ENCODE peak calls at places on chromosomes 16 and 17, in seven cellular contexts. H, F, V, Q, S, W and L are unnamed samples.

GRCh38 chr17:42775534-42776098 is 2.4 kb downstream of the VPS25 start:
- DNase-seq in H (no peak), F (no peak), V (no peak), Q (no peak), S (no peak), W (no peak), L (no peak)

GRCh38 chr17:76438906-76439305 is 14.0 kb downstream of the UBE2O start:
- DNase-seq in H (no peak), F (no peak), V (no peak), Q (no peak), S (no peak), W (no peak), L (no peak)

GRCh38 chr16:11682655-11683096 is 14.4 kb downstream of the SNN start:
- DNase-seq in H (no peak), F (no peak), V (no peak), Q (no peak), S (peak), W (no peak), L (no peak)

GRCh38 chr17:76234354-76234679 is 6.0 kb downstream of the RNF157 start:
- DNase-seq in H (peak), F (no peak), V (no peak), Q (no peak), S (no peak), W (no peak), L (no peak)

GRCh38 chr16:15618392-15618791 is 24.6 kb downstream of the MARF1 start:
- DNase-seq in H (no peak), F (no peak), V (no peak), Q (no peak), S (no peak), W (no peak), L (no peak)

GRCh38 chr16:84603115-84603816 is 14.6 kb downstream of the COTL1 start:
- DNase-seq in H (peak), F (peak), V (no peak), Q (no peak), S (no peak), W (no peak), L (no peak)

GRCh38 chr17:47325176-47325575 is 1.4 kb downstream of the EFCAB13 start:
- DNase-seq in H (no peak), F (no peak), V (no peak), Q (no peak), S (no peak), W (no peak), L (no peak)

GRCh38 chr16:7086842-7087616 is 245.6 kb upstream of the RBFOX1 start:
- DNase-seq in H (no peak), F (no peak), V (no peak), Q (no peak), S (peak), W (peak), L (peak)

GRCh38 chr16:84948855-84949610 is 62.3 kb downstream of the ZDHHC7 start:
- DNase-seq in H (no peak), F (no peak), V (no peak), Q (no peak), S (no peak), W (no peak), L (no peak)

GRCh38 chr16:77191259-77191969 is 424 bp downstream of the MON1B start:
- DNase-seq in H (peak), F (no peak), V (peak), Q (peak), S (peak), W (no peak), L (no peak)

GRCh38 chr16:35188288-35189155 is 1729.1 kb downstream of the TP53TG3F start:
- DNase-seq in H (no peak), F (no peak), V (no peak), Q (no peak), S (no peak), W (no peak), L (peak)

GRCh38 chr16:12207939-12208338 is 231.4 kb downstream of the SNX29 start:
- DNase-seq in H (no peak), F (no peak), V (no peak), Q (no peak), S (no peak), W (no peak), L (no peak)

GRCh38 chr17:33676444-33676843 is 383.3 kb upstream of the ASIC2 start:
- DNase-seq in H (no peak), F (no peak), V (no peak), Q (no peak), S (no peak), W (no peak), L (no peak)

GRCh38 chr16:27600386-27600785 is 50.4 kb downstream of the KATNIP start:
- DNase-seq in H (no peak), F (no peak), V (no peak), Q (no peak), S (no peak), W (no peak), L (no peak)

GRCh38 chr16:79408355-79408754 is 192.2 kb downstream of the MAF start:
- DNase-seq in H (no peak), F (no peak), V (no peak), Q (no peak), S (no peak), W (no peak), L (no peak)

GRCh38 chr17:3602499-3602898 is 6.7 kb downstream of the TRPV1 start:
- DNase-seq in H (no peak), F (no peak), V (no peak), Q (no peak), S (peak), W (no peak), L (no peak)

GRCh38 chr17:64092952-64093451 is 36.9 kb downstream of the ERN1 start:
- DNase-seq in H (no peak), F (no peak), V (no peak), Q (no peak), S (no peak), W (no peak), L (no peak)

GRCh38 chr16:4667203-4667983 is 26.0 kb upstream of the NUDT16L1 start:
- DNase-seq in H (no peak), F (no peak), V (no peak), Q (no peak), S (no peak), W (no peak), L (no peak)

GRCh38 chr17:31571124-31571892 is 179.8 kb downstream of the RAB11FIP4 start:
- DNase-seq in H (no peak), F (no peak), V (no peak), Q (no peak), S (no peak), W (no peak), L (no peak)

GRCh38 chr16:67648088-67648763 is 3.3 kb downstream of the CARMIL2 start:
- DNase-seq in H (no peak), F (peak), V (no peak), Q (no peak), S (no peak), W (no peak), L (no peak)

GRCh38 chr17:4663711-4664110 is 22.2 kb upstream of the ALOX15 start:
- DNase-seq in H (no peak), F (no peak), V (no peak), Q (no peak), S (no peak), W (no peak), L (no peak)

GRCh38 chr17:50916026-50916707 is 50.0 kb upstream of the TOB1 start:
- DNase-seq in H (peak), F (no peak), V (no peak), Q (no peak), S (no peak), W (no peak), L (no peak)

GRCh38 chr16:70695351-70696070 is 9.7 kb upstream of the MTSS2 start:
- DNase-seq in H (no peak), F (peak), V (no peak), Q (no peak), S (no peak), W (no peak), L (no peak)

GRCh38 chr17:35766903-35767510 is 6.3 kb downstream of the C17orf50 start:
- DNase-seq in H (no peak), F (peak), V (no peak), Q (no peak), S (peak), W (no peak), L (no peak)

GRCh38 chr16:1181715-1182671 is 29.1 kb downstream of the CACNA1H start:
- DNase-seq in H (no peak), F (no peak), V (no peak), Q (no peak), S (no peak), W (no peak), L (no peak)

GRCh38 chr17:4485676-4486646 is 12.7 kb upstream of the SPNS2 start:
- DNase-seq in H (peak), F (peak), V (peak), Q (peak), S (no peak), W (no peak), L (no peak)

GRCh38 chr16:2385441-2385840 is 43.8 kb upstream of the CCNF start:
- DNase-seq in H (no peak), F (no peak), V (no peak), Q (no peak), S (no peak), W (no peak), L (no peak)

GRCh38 chr16:15807603-15808009 is 49.2 kb downstream of the MYH11 start:
- DNase-seq in H (peak), F (no peak), V (no peak), Q (no peak), S (no peak), W (no peak), L (no peak)

GRCh38 chr17:2928294-2928890 is 132.2 kb downstream of the RAP1GAP2 start:
- DNase-seq in H (no peak), F (no peak), V (no peak), Q (no peak), S (no peak), W (no peak), L (no peak)